ENCODE peak calls at places on chromosomes 6 and 20, in six cellular contexts. K, R, O, M, B and Z are unnamed samples.

GRCh38 chr6:157941101-157941863 is 40.4 kb upstream of the SYNJ2 start:
- DNase-seq in K (no peak), R (no peak), O (no peak), M (no peak), B (no peak), Z (no peak)

GRCh38 chr20:32488066-32488838 is 96.9 kb downstream of the NOL4L start:
- DNase-seq in K (no peak), R (no peak), O (no peak), M (no peak), B (no peak), Z (no peak)

GRCh38 chr6:3294921-3295871 is 36.4 kb downstream of the PSMG4 start:
- DNase-seq in K (peak; percentile 16), R (peak; percentile 25), O (no peak), M (no peak), B (no peak), Z (peak; percentile 52)

GRCh38 chr6:1391692-1392309 is 2.4 kb downstream of the FOXF2 start:
- DNase-seq in K (no peak), R (no peak), O (no peak), M (no peak), B (no peak), Z (no peak)

GRCh38 chr6:168895102-168895812 is 358.4 kb downstream of the THBS2 start:
- DNase-seq in K (peak; percentile 57), R (peak; percentile 71), O (no peak), M (peak; percentile 5), B (peak; percentile 81), Z (peak; percentile 88)

GRCh38 chr6:153024401-153025017 is 22.0 kb upstream of the MTRF1L start:
- DNase-seq in K (peak; percentile 47), R (peak; percentile 75), O (peak; percentile 19), M (peak; percentile 45), B (peak; percentile 80), Z (peak; percentile 60)

GRCh38 chr6:129251669-129252376 is 368.9 kb downstream of the LAMA2 start:
- DNase-seq in K (peak; percentile 55), R (peak; percentile 63), O (peak; percentile 57), M (peak; percentile 17), B (peak; percentile 31), Z (peak; percentile 24)

GRCh38 chr6:141510803-141511202 is 621.9 kb upstream of the GJE1 start:
- DNase-seq in K (no peak), R (no peak), O (no peak), M (no peak), B (no peak), Z (no peak)

GRCh38 chr6:155262655-155263054 is 1.2 kb upstream of the CLDN20 start:
- DNase-seq in K (no peak), R (no peak), O (no peak), M (no peak), B (no peak), Z (no peak)
- TF ChIP-seq EP300 in K (no peak), R (no peak), O (no peak), M (no peak), B (no peak), Z (no peak)

DNA sequence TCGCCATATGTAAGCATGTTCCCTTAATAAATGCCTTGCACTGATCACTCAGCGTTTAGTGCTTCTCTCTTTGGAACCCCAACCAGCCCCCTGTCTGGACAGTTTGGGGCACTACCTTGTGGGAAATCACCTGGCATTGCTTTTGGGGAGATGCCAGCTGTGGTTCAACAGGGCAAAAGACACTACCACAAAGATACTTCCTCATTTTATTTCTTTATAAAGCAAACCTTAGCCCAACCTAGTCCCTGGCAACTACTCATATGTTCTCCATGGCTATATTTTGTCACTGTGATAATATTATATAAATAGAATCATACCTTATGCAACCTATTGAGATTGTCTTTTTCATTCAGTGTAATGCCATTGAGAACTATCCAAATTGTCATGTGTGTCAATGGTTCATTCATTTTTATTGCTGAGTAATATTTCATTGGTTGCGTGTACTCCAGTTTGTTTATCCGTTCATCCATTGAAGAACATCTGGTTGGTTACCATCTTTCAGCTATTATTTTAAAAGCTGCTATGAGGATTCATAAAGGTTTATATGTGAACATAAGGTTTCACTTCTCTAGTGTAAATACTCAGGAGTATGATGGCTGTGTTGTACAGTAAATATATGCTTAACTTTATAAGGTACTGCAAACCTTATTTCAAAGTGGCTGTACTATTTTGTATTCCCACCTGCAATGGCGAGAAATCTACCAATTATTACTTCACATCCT is 114.8 kb downstream of the MOXD1 start:
- DNase-seq in K (no peak), R (no peak), O (no peak), M (no peak), B (no peak), Z (no peak)
- TF ChIP-seq RFX5 in K (no peak), R (no peak), O (no peak), M (no peak), B (no peak), Z (no peak)

GRCh38 chr20:9838378-9839295 is at the start of gene PAK5:
- DNase-seq in K (peak; percentile 68), R (peak; percentile 53), O (peak; percentile 85), M (no peak), B (peak; percentile 0), Z (peak; percentile 94)
- TF ChIP-seq CHD2 in K (no peak), R (no peak), O (no peak), M (no peak), B (no peak), Z (peak; percentile 48)

GRCh38 chr6:6982663-6983062 is 125.1 kb upstream of the RREB1 start:
- DNase-seq in K (no peak), R (no peak), O (no peak), M (no peak), B (no peak), Z (no peak)

GRCh38 chr6:6978731-6979130 is 129.0 kb upstream of the RREB1 start:
- DNase-seq in K (no peak), R (no peak), O (no peak), M (no peak), B (no peak), Z (no peak)

GRCh38 chr6:6984585-6985366 is 123.0 kb upstream of the RREB1 start:
- DNase-seq in K (no peak), R (peak; percentile 38), O (no peak), M (no peak), B (no peak), Z (no peak)

GRCh38 chr6:6980999-6981581 is 126.7 kb upstream of the RREB1 start:
- DNase-seq in K (no peak), R (no peak), O (no peak), M (no peak), B (no peak), Z (no peak)

GRCh38 chr6:6981923-6982322 is 125.8 kb upstream of the RREB1 start:
- DNase-seq in K (no peak), R (no peak), O (no peak), M (no peak), B (no peak), Z (no peak)
- TF ChIP-seq EP300 in K (no peak), R (no peak), O (no peak), M (no peak), B (no peak), Z (no peak)

GRCh38 chr6:163815796-163816195 is 401.3 kb downstream of the QKI start:
- DNase-seq in K (no peak), R (no peak), O (no peak), M (no peak), B (no peak), Z (no peak)

GRCh38 chr6:163816441-163816840 is 401.9 kb downstream of the QKI start:
- DNase-seq in K (no peak), R (no peak), O (no peak), M (no peak), B (no peak), Z (no peak)

GRCh38 chr6:163813979-163814493 is 399.5 kb downstream of the QKI start:
- DNase-seq in K (no peak), R (no peak), O (no peak), M (peak; percentile 9), B (no peak), Z (no peak)

GRCh38 chr6:163811317-163811716 is 396.8 kb downstream of the QKI start:
- DNase-seq in K (no peak), R (no peak), O (no peak), M (no peak), B (no peak), Z (no peak)

DNA sequence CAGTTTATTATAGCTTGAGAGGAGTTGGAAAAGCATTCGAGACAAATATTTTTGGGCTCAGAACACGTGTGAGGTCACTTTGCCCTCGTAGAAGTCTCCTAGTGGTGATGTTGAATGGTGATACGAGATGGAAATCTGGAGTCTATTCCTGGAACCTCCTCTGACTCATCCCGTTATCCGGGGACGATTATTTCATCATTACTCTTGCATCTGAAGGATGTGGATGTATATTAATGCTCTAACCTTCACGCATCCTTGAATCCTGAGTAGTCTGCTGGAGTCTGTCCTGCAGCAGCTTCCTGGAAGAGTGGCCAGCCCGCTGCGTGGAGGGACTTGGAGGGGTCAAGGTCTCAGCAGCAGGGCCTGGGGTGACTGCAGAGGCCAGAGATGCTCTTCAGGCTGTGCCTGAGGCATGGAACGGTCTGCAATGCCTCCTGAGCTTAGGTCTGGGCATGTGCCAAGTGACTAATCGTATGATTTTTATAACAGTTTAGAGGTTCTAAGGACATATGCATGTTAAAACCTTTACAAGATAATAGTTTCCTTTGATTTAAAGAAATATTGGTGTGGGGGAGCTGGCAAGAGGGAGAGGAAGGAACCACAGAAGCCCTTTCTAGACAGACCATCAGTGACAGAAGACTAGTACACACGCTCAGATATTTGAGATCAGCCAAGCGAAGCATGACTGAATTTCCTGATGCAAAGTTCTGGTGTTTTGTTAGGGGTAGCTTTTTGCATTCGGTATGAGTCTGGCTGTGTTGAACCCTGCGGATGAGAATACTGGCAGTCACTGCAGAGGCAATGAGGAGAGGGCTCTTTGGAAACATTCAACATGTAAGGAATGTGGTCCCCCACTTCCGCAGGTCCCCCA is 400.2 kb downstream of the QKI start:
- DNase-seq in K (peak; percentile 16), R (no peak), O (no peak), M (peak; percentile 34), B (peak; percentile 20), Z (no peak)
- TF ChIP-seq RFX5 in K (no peak), R (no peak), O (no peak), M (no peak), B (no peak), Z (no peak)

GRCh38 chr6:144264270-144265060 is 20.7 kb upstream of the UTRN start:
- DNase-seq in K (peak; percentile 90), R (peak; percentile 87), O (no peak), M (no peak), B (no peak), Z (no peak)
- TF ChIP-seq CHD2 in K (no peak), R (no peak), O (no peak), M (no peak), B (no peak), Z (no peak)